ENCODE peak calls at places on chromosomes 13 and 19, in seven cellular contexts. S is spleen, E is fibroblast of villous mesenchyme, X is HL-60, K is left cardiac atrium, I is M059J, U is NCI-H1092. R is an unnamed sample.

GRCh38 chr19:47719047-47719885 is 6.0 kb downstream of the EHD2 start:
- DNase-seq in K (peak), S (peak), I (peak), U (no peak), X (no peak), E (peak), R (no peak)

GRCh38 chr19:54551293-54551692 is 22.3 kb upstream of the LILRA2 start:
- DNase-seq in I (no peak), S (no peak), U (no peak), E (no peak), K (no peak), X (no peak), R (no peak)

GRCh38 chr13:35961002-35961401 is 170.2 kb downstream of the DCLK1 start:
- DNase-seq in E (no peak), U (no peak), K (no peak), X (no peak), S (no peak), I (peak), R (no peak)

GRCh38 chr19:45439190-45439568 is 15.5 kb upstream of the ERCC1 start:
- DNase-seq in I (no peak), S (no peak), U (no peak), K (no peak), E (no peak), X (no peak), R (no peak)

GRCh38 chr13:73336789-73337188 is 278.0 kb downstream of the KLF5 start:
- DNase-seq in X (no peak), U (no peak), E (no peak), S (no peak), K (no peak), I (peak), R (no peak)

GRCh38 chr13:44713793-44714469 is 137.8 kb upstream of the TSC22D1 start:
- DNase-seq in U (no peak), E (peak), K (no peak), X (no peak), S (no peak), I (peak), R (no peak)

GRCh38 chr19:40995355-40995754 is 4.3 kb downstream of the CYP2B6 start:
- DNase-seq in I (no peak), X (no peak), U (no peak), E (no peak), S (no peak), K (no peak), R (no peak)

GRCh38 chr13:33229446-33230177 is 55.9 kb downstream of the STARD13 start:
- DNase-seq in E (no peak), U (no peak), K (no peak), X (no peak), S (no peak), I (peak), R (no peak)

GRCh38 chr13:74338341-74338740 is 204.1 kb upstream of the KLF12 start:
- DNase-seq in I (no peak), S (no peak), X (no peak), E (no peak), U (no peak), K (no peak), R (no peak)

GRCh38 chr13:113224486-113224885 is 15.1 kb downstream of the CUL4A start:
- DNase-seq in K (peak), E (no peak), S (peak), I (no peak), X (no peak), U (no peak), R (no peak)

GRCh38 chr19:43934055-43934984 is 762 bp downstream of the ZNF45 start:
- DNase-seq in S (no peak), U (no peak), X (peak), K (no peak), E (peak), I (peak), R (no peak)

GRCh38 chr13:41978007-41978406 is 17.1 kb upstream of the VWA8 start:
- DNase-seq in K (no peak), U (no peak), X (no peak), S (no peak), E (no peak), I (no peak), R (no peak)

GRCh38 chr13:33615436-33615835 is 202.5 kb upstream of the RFC3 start:
- DNase-seq in E (no peak), I (no peak), S (no peak), K (no peak), U (no peak), X (no peak), R (no peak)

GRCh38 chr13:95256086-95256485 is 45.2 kb downstream of the ABCC4 start:
- DNase-seq in X (no peak), S (no peak), I (peak), E (peak), U (no peak), K (no peak), R (no peak)

GRCh38 chr13:94825507-94825906 is 113.2 kb upstream of the SOX21 start:
- DNase-seq in I (peak), E (peak), K (peak), S (no peak), U (peak), X (no peak), R (no peak)

GRCh38 chr19:45150180-45150579 is 10.6 kb downstream of the NKPD1 start:
- DNase-seq in X (no peak), E (no peak), S (no peak), K (no peak), I (no peak), U (no peak), R (no peak)

GRCh38 chr19:24074720-24075119 is 12.3 kb upstream of the ZNF254 start:
- DNase-seq in I (peak), X (peak), U (no peak), K (no peak), E (peak), S (no peak), R (no peak)

GRCh38 chr13:101283782-101284181 is 132.5 kb downstream of the NALCN start:
- DNase-seq in K (no peak), U (no peak), E (no peak), X (no peak), S (no peak), I (no peak), R (no peak)